ENCODE peak calls at places on chromosome 4, in four cellular contexts. One of them, this sample, is unnamed.
A peak's percentile ranks its signal among the peaks of the same experiment; 100 is the strongest.

GRCh38 chr4:121212801-121213200 is 48.7 kb upstream of the TNIP3 start:
- DNase-seq in HCT116: no peak
- DNase-seq in HepG2: no peak
- DNase-seq in K562: no peak
- DNase-seq in this sample: no peak

GRCh38 chr4:40325406-40326019 is 9.6 kb upstream of the CHRNA9 start:
- DNase-seq in K562: peak; percentile 72
- DNase-seq in HepG2: peak; percentile 54
- DNase-seq in HCT116: peak; percentile 58
- DNase-seq in this sample: no peak

GRCh38 chr4:48960988-48961635 is 25.0 kb upstream of the CWH43 start:
- DNase-seq in HCT116: no peak
- DNase-seq in HepG2: no peak
- DNase-seq in K562: no peak
- DNase-seq in this sample: no peak

GRCh38 chr4:472881-473574 is 25.9 kb downstream of the ZNF721 start:
- DNase-seq in K562: peak; percentile 16
- DNase-seq in HepG2: no peak
- DNase-seq in HCT116: no peak
- DNase-seq in this sample: no peak

GRCh38 chr4:112036881-112037280 is 108.4 kb upstream of the FAM241A start:
- DNase-seq in HepG2: no peak
- DNase-seq in K562: no peak
- DNase-seq in HCT116: no peak
- DNase-seq in this sample: no peak

GRCh38 chr4:135724426-135724825 is 1522.8 kb upstream of the PABPC4L start:
- DNase-seq in HepG2: no peak
- DNase-seq in K562: no peak
- DNase-seq in HCT116: no peak
- DNase-seq in this sample: no peak

GRCh38 chr4:4859010-4859798 is at the start of gene MSX1:
- DNase-seq in HepG2: peak; percentile 81
- DNase-seq in K562: peak; percentile 97
- DNase-seq in HCT116: peak; percentile 60
- DNase-seq in this sample: no peak

GRCh38 chr4:173370130-173370476 is 651 bp upstream of the SAP30 start:
- DNase-seq in HCT116: no peak
- DNase-seq in HepG2: no peak
- DNase-seq in K562: peak; percentile 60
- DNase-seq in this sample: no peak

GRCh38 chr4:163166041-163166579 is 580 bp downstream of the NAF1 start:
- DNase-seq in K562: peak; percentile 71
- DNase-seq in HepG2: peak; percentile 26
- DNase-seq in HCT116: no peak
- DNase-seq in this sample: no peak

GRCh38 chr4:52028970-52029369 is 8.8 kb upstream of the LRRC66 start:
- DNase-seq in HCT116: no peak
- DNase-seq in HepG2: no peak
- DNase-seq in K562: no peak
- DNase-seq in this sample: no peak

GRCh38 chr4:22551550-22551949 is 35.7 kb upstream of the ADGRA3 start:
- DNase-seq in HepG2: no peak
- DNase-seq in K562: no peak
- DNase-seq in HCT116: no peak
- DNase-seq in this sample: no peak

GRCh38 chr4:102641796-102642195 is 119.0 kb downstream of the MANBA start:
- DNase-seq in HCT116: no peak
- DNase-seq in K562: no peak
- DNase-seq in HepG2: no peak
- DNase-seq in this sample: no peak

GRCh38 chr4:118745357-118745756 is 60.2 kb downstream of the METTL14 start:
- DNase-seq in HepG2: no peak
- DNase-seq in HCT116: no peak
- DNase-seq in K562: no peak
- DNase-seq in this sample: no peak

GRCh38 chr4:24781999-24782745 is 13.2 kb upstream of the SOD3 start:
- DNase-seq in HCT116: no peak
- DNase-seq in K562: no peak
- DNase-seq in HepG2: no peak
- DNase-seq in this sample: no peak

GRCh38 chr4:4426511-4427477 is 39.9 kb downstream of the NSG1 start:
- DNase-seq in HCT116: no peak
- DNase-seq in HepG2: no peak
- DNase-seq in K562: no peak
- DNase-seq in this sample: no peak

GRCh38 chr4:128379860-128380259 is 92.2 kb upstream of the PGRMC2 start:
- DNase-seq in K562: peak; percentile 68
- DNase-seq in HCT116: no peak
- DNase-seq in HepG2: peak; percentile 12
- DNase-seq in this sample: no peak

GRCh38 chr4:181261279-181261678 is 981.9 kb upstream of the TENM3 start:
- DNase-seq in HepG2: no peak
- DNase-seq in K562: no peak
- DNase-seq in HCT116: no peak
- DNase-seq in this sample: no peak

DNA sequence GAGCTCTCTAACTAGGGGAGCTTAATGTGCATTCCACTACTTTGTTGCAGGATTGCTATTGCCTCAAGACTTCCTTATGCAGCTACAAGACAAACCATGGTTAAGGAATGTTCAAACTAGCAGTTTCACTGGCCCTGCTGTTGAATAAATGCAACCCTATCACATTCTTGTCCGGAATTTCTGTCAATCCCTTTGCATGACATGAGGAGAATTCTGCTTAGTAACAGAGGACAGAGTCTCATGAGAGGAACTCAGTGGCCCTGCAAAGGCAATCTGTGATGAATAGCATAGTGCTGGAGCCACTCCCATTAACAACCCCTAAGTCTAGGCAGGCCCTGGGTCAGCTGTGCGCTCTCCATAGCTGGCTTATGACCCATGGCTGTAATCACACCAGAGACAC is 30.7 kb upstream of the SGMS2 start:
- DNase-seq in HCT116: no peak
- DNase-seq in HepG2: no peak
- DNase-seq in K562: no peak
- DNase-seq in this sample: no peak
- TF ChIP-seq TCF7L2 in HCT116: no peak
- TF ChIP-seq TCF7L2 in HepG2: no peak
- TF ChIP-seq TCF7L2 in K562: no peak
- TF ChIP-seq TCF7L2 in this sample: no peak

GRCh38 chr4:168609369-168609768 is 112.5 kb downstream of the PALLD start:
- DNase-seq in HCT116: no peak
- DNase-seq in HepG2: no peak
- DNase-seq in K562: no peak
- DNase-seq in this sample: no peak
- H3K4me1 ChIP-seq in HCT116: peaks cover 86% of the 10 kb centered on the region
- H3K4me1 ChIP-seq in HepG2: no peaks in the 10 kb centered on the region
- H3K4me1 ChIP-seq in K562: no peaks in the 10 kb centered on the region
- H3K4me1 ChIP-seq in this sample: no peaks in the 10 kb centered on the region

GRCh38 chr4:139978692-139979091 is 175.3 kb downstream of the MAML3 start:
- DNase-seq in HepG2: no peak
- DNase-seq in HCT116: no peak
- DNase-seq in K562: no peak
- DNase-seq in this sample: no peak
- TF ChIP-seq TCF7L2 in HepG2: no peak
- TF ChIP-seq TCF7L2 in HCT116: no peak
- TF ChIP-seq TCF7L2 in K562: no peak
- TF ChIP-seq TCF7L2 in this sample: no peak

GRCh38 chr4:79747252-79747651 is 325.8 kb downstream of the ANTXR2 start:
- DNase-seq in HCT116: no peak
- DNase-seq in HepG2: no peak
- DNase-seq in K562: no peak
- DNase-seq in this sample: no peak
- H3K4me1 ChIP-seq in HCT116: no peaks in the 10 kb centered on the region
- H3K4me1 ChIP-seq in HepG2: no peaks in the 10 kb centered on the region
- H3K4me1 ChIP-seq in K562: peaks cover 6% of the 10 kb centered on the region
- H3K4me1 ChIP-seq in this sample: no peaks in the 10 kb centered on the region

GRCh38 chr4:56655209-56655626 is 25.9 kb downstream of the HOPX start:
- DNase-seq in HepG2: no peak
- DNase-seq in HCT116: no peak
- DNase-seq in K562: no peak
- DNase-seq in this sample: no peak
- TF ChIP-seq TCF7L2 in HepG2: no peak
- TF ChIP-seq TCF7L2 in HCT116: no peak
- TF ChIP-seq TCF7L2 in K562: no peak
- TF ChIP-seq TCF7L2 in this sample: no peak

GRCh38 chr4:8099981-8100464 is 58.6 kb downstream of the ABLIM2 start:
- DNase-seq in K562: no peak
- DNase-seq in HCT116: no peak
- DNase-seq in HepG2: no peak
- DNase-seq in this sample: no peak

GRCh38 chr4:8100696-8101095 is 57.9 kb downstream of the ABLIM2 start:
- DNase-seq in K562: no peak
- DNase-seq in HCT116: no peak
- DNase-seq in HepG2: no peak
- DNase-seq in this sample: no peak

GRCh38 chr4:8102831-8103230 is 55.8 kb downstream of the ABLIM2 start:
- DNase-seq in HepG2: no peak
- DNase-seq in HCT116: no peak
- DNase-seq in K562: no peak
- DNase-seq in this sample: no peak

GRCh38 chr4:8101796-8102355 is 56.7 kb downstream of the ABLIM2 start:
- DNase-seq in K562: no peak
- DNase-seq in HepG2: no peak
- DNase-seq in HCT116: no peak
- DNase-seq in this sample: no peak

DNA sequence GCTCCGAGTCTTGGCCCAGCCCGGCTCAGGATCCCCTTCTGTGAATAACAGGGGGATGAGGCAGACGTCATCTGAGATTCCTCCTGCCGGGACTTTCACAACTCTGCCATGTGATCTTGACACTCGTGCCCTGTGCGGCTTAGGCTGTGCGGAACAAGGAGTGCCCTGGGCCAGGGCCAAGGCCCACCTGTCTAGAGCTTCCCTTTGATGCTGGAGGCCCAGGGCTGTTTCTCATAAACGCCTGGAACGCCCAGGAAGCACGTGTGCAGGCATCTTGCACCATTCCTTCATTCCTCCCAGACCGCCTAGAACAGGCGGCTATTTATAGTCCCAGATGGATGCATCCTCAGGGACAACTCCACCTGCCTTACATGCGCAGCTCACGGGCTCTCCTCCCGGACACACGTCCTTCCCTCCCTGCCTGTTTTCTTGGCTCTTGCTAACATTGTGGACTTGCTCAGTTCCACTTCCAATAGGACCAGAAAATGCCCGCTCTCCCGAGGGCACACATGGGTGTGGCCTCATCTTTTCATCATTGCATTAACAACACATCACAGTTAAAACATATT is 57.3 kb downstream of the ABLIM2 start:
- DNase-seq in K562: no peak
- DNase-seq in HepG2: peak; percentile 15
- DNase-seq in HCT116: no peak
- DNase-seq in this sample: no peak
- H3K4me1 ChIP-seq in K562: no peaks in the 10 kb centered on the region
- H3K4me1 ChIP-seq in HepG2: no peaks in the 10 kb centered on the region
- H3K4me1 ChIP-seq in HCT116: peaks cover 9% of the 10 kb centered on the region
- H3K4me1 ChIP-seq in this sample: no peaks in the 10 kb centered on the region

This sample was measured in Panc1.